ENCODE peak calls at places on chromosomes 13 and 19, in four cellular contexts. One of them, this sample, is unnamed. For H3K4me1, the result is how much of the 10 kb centered on the place peaks cover.

GRCh38 chr13:86585826-86586225 is 786.6 kb upstream of the SLITRK6 start:
- DNase-seq in ovary: no peak
- DNase-seq in heart left ventricle: no peak
- DNase-seq in naive thymus-derived CD4-positive, alpha-beta T cell: no peak
- DNase-seq in this sample: no peak

GRCh38 chr13:36847541-36848045 is 28.6 kb downstream of the RFXAP start:
- DNase-seq in ovary: no peak
- DNase-seq in heart left ventricle: no peak
- DNase-seq in naive thymus-derived CD4-positive, alpha-beta T cell: no peak
- DNase-seq in this sample: no peak

GRCh38 chr13:42832341-42833153 is 51.2 kb downstream of the FAM216B start:
- DNase-seq in ovary: peak
- DNase-seq in heart left ventricle: no peak
- DNase-seq in naive thymus-derived CD4-positive, alpha-beta T cell: no peak
- DNase-seq in this sample: no peak

GRCh38 chr19:18894254-18895037 is 1.5 kb downstream of the CERS1 start:
- DNase-seq in ovary: no peak
- DNase-seq in heart left ventricle: peak
- DNase-seq in naive thymus-derived CD4-positive, alpha-beta T cell: no peak
- DNase-seq in this sample: no peak

GRCh38 chr19:12646551-12646950 is 20.0 kb downstream of the MAN2B1 start:
- DNase-seq in ovary: no peak
- DNase-seq in heart left ventricle: no peak
- DNase-seq in naive thymus-derived CD4-positive, alpha-beta T cell: no peak
- DNase-seq in this sample: no peak

GRCh38 chr13:72221276-72221962 is 354.4 kb upstream of the DACH1 start:
- DNase-seq in ovary: no peak
- DNase-seq in heart left ventricle: no peak
- DNase-seq in naive thymus-derived CD4-positive, alpha-beta T cell: no peak
- DNase-seq in this sample: peak

GRCh38 chr19:780935-781334 is 16.3 kb upstream of the PTBP1 start:
- DNase-seq in ovary: no peak
- DNase-seq in heart left ventricle: no peak
- DNase-seq in naive thymus-derived CD4-positive, alpha-beta T cell: no peak
- DNase-seq in this sample: no peak

GRCh38 chr13:50928088-50928487 is 18.5 kb downstream of the RNASEH2B start:
- DNase-seq in ovary: no peak
- DNase-seq in heart left ventricle: no peak
- DNase-seq in naive thymus-derived CD4-positive, alpha-beta T cell: no peak
- DNase-seq in this sample: no peak

GRCh38 chr19:30339624-30340525 is 32.3 kb upstream of the ZNF536 start:
- DNase-seq in ovary: no peak
- DNase-seq in heart left ventricle: no peak
- DNase-seq in naive thymus-derived CD4-positive, alpha-beta T cell: no peak
- DNase-seq in this sample: peak
- H3K4me1 ChIP-seq in ovary: under half
- H3K4me1 ChIP-seq in heart left ventricle: under half
- H3K4me1 ChIP-seq in naive thymus-derived CD4-positive, alpha-beta T cell: under half
- H3K4me1 ChIP-seq in this sample: under half

GRCh38 chr13:104608280-104608679 is 1542.1 kb upstream of the SLC10A2 start:
- DNase-seq in ovary: no peak
- DNase-seq in heart left ventricle: no peak
- DNase-seq in naive thymus-derived CD4-positive, alpha-beta T cell: no peak
- DNase-seq in this sample: no peak
- H3K4me1 ChIP-seq in ovary: under half
- H3K4me1 ChIP-seq in heart left ventricle: under half
- H3K4me1 ChIP-seq in naive thymus-derived CD4-positive, alpha-beta T cell: under half
- H3K4me1 ChIP-seq in this sample: under half

DNA sequence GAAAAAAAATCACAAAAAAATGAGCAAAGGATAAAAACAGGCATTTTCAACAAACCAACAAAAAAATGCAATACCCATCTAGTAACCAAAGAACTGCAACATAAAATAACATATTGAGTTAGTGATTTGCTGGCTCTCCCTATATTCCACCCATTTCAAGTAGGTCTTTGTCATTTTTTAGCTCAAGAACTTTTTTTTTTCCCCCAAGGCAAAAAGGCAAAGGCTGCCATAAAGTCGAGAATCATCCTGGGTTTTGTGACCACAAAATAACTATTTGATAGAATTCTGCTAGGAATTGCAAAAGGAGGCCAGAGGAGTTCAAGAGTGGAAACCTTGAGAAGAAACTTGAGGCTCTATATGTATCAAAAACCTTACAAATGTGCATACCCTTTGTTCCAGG is 5.5 kb downstream of the SAFB2 start:
- DNase-seq in ovary: no peak
- DNase-seq in heart left ventricle: no peak
- DNase-seq in naive thymus-derived CD4-positive, alpha-beta T cell: no peak
- DNase-seq in this sample: no peak
- H3K4me1 ChIP-seq in ovary: under half
- H3K4me1 ChIP-seq in heart left ventricle: under half
- H3K4me1 ChIP-seq in naive thymus-derived CD4-positive, alpha-beta T cell: under half
- H3K4me1 ChIP-seq in this sample: under half

GRCh38 chr19:3188627-3189596 is 3.2 kb downstream of the NCLN start:
- DNase-seq in ovary: no peak
- DNase-seq in heart left ventricle: no peak
- DNase-seq in naive thymus-derived CD4-positive, alpha-beta T cell: no peak
- DNase-seq in this sample: no peak

GRCh38 chr19:3186891-3187661 is 1.3 kb downstream of the NCLN start:
- DNase-seq in ovary: no peak
- DNase-seq in heart left ventricle: no peak
- DNase-seq in naive thymus-derived CD4-positive, alpha-beta T cell: no peak
- DNase-seq in this sample: no peak

GRCh38 chr19:3186377-3186688 is 603 bp downstream of the NCLN start:
- DNase-seq in ovary: no peak
- DNase-seq in heart left ventricle: no peak
- DNase-seq in naive thymus-derived CD4-positive, alpha-beta T cell: no peak
- DNase-seq in this sample: no peak

GRCh38 chr19:3189702-3190469 is 4.2 kb downstream of the NCLN start:
- DNase-seq in ovary: no peak
- DNase-seq in heart left ventricle: no peak
- DNase-seq in naive thymus-derived CD4-positive, alpha-beta T cell: no peak
- DNase-seq in this sample: no peak

DNA sequence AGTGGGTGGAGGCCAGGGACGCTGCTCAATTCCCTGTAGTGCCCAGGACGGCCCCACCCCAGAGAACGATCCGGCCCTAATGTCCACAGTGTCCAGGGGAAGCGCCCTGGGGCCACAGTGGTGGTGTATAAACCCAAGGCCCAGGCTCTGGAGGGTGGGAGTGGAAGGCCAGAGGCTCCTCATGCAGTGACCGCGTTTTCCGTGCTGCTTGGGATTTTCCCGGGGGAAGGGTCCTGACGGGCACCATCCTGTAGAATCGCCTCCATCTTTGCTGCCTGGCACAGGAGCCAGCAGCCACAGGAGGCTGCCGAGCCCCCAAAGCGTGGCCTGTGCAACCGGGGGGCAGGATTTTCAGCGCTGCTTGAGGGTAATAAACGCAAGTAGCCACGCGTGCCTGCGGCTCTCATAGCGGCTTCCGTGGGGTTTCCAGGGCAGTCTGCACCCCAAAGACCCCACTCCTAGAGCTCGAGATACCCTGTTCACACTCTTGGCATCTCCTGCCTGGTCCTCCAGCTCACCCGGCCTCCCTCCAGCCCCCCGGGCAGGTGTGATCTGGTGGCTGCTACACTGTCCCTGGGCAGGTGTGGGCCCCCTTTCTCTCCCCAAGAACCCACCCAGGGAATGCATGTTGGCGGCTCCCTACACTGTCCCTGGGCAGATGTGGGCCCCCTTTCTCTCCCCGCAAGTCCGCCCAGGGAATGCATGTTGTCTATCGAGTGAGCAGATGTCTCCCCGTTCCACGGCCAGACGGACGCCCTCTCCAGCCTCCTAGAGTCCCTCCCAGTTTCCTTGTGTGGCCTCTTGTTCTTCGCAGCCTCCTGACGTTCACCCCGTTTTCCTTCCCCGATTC is 2.2 kb downstream of the NCLN start:
- DNase-seq in ovary: no peak
- DNase-seq in heart left ventricle: no peak
- DNase-seq in naive thymus-derived CD4-positive, alpha-beta T cell: no peak
- DNase-seq in this sample: no peak
- H3K4me1 ChIP-seq in ovary: under half
- H3K4me1 ChIP-seq in heart left ventricle: under half
- H3K4me1 ChIP-seq in naive thymus-derived CD4-positive, alpha-beta T cell: under half
- H3K4me1 ChIP-seq in this sample: under half

GRCh38 chr13:40609972-40610726 is 56.3 kb downstream of the FOXO1 start:
- DNase-seq in ovary: no peak
- DNase-seq in heart left ventricle: no peak
- DNase-seq in naive thymus-derived CD4-positive, alpha-beta T cell: no peak
- DNase-seq in this sample: no peak
- H3K4me1 ChIP-seq in ovary: under half
- H3K4me1 ChIP-seq in heart left ventricle: half or more
- H3K4me1 ChIP-seq in naive thymus-derived CD4-positive, alpha-beta T cell: half or more
- H3K4me1 ChIP-seq in this sample: half or more

GRCh38 chr19:27753622-27754021 is 1459.3 kb downstream of the UQCRFS1 start:
- DNase-seq in ovary: no peak
- DNase-seq in heart left ventricle: no peak
- DNase-seq in naive thymus-derived CD4-positive, alpha-beta T cell: no peak
- DNase-seq in this sample: no peak
- H3K4me1 ChIP-seq in ovary: under half
- H3K4me1 ChIP-seq in heart left ventricle: under half
- H3K4me1 ChIP-seq in naive thymus-derived CD4-positive, alpha-beta T cell: under half
- H3K4me1 ChIP-seq in this sample: under half

GRCh38 chr19:15337202-15337601 is 4.9 kb upstream of the BRD4 start:
- DNase-seq in ovary: no peak
- DNase-seq in heart left ventricle: no peak
- DNase-seq in naive thymus-derived CD4-positive, alpha-beta T cell: no peak
- DNase-seq in this sample: no peak

GRCh38 chr19:15330801-15331418 is 1.4 kb downstream of the BRD4 start:
- DNase-seq in ovary: no peak
- DNase-seq in heart left ventricle: no peak
- DNase-seq in naive thymus-derived CD4-positive, alpha-beta T cell: no peak
- DNase-seq in this sample: no peak

GRCh38 chr19:15328312-15328711 is 4.0 kb downstream of the BRD4 start:
- DNase-seq in ovary: no peak
- DNase-seq in heart left ventricle: no peak
- DNase-seq in naive thymus-derived CD4-positive, alpha-beta T cell: no peak
- DNase-seq in this sample: no peak

GRCh38 chr19:15332311-15332996 is at the start of gene BRD4:
- DNase-seq in ovary: peak
- DNase-seq in heart left ventricle: peak
- DNase-seq in naive thymus-derived CD4-positive, alpha-beta T cell: peak
- DNase-seq in this sample: peak

GRCh38 chr19:15331419-15332310 is 674 bp downstream of the BRD4 start:
- DNase-seq in ovary: peak
- DNase-seq in heart left ventricle: peak
- DNase-seq in naive thymus-derived CD4-positive, alpha-beta T cell: peak
- DNase-seq in this sample: peak
- H3K4me1 ChIP-seq in ovary: under half
- H3K4me1 ChIP-seq in heart left ventricle: half or more
- H3K4me1 ChIP-seq in naive thymus-derived CD4-positive, alpha-beta T cell: under half
- H3K4me1 ChIP-seq in this sample: half or more

GRCh38 chr19:10768369-10768768 is 50.5 kb downstream of the DNM2 start:
- DNase-seq in ovary: no peak
- DNase-seq in heart left ventricle: no peak
- DNase-seq in naive thymus-derived CD4-positive, alpha-beta T cell: no peak
- DNase-seq in this sample: no peak
- H3K4me1 ChIP-seq in ovary: under half
- H3K4me1 ChIP-seq in heart left ventricle: half or more
- H3K4me1 ChIP-seq in naive thymus-derived CD4-positive, alpha-beta T cell: under half
- H3K4me1 ChIP-seq in this sample: under half

GRCh38 chr13:23613971-23614370 is 43.8 kb downstream of the TNFRSF19 start:
- DNase-seq in ovary: no peak
- DNase-seq in heart left ventricle: no peak
- DNase-seq in naive thymus-derived CD4-positive, alpha-beta T cell: no peak
- DNase-seq in this sample: no peak

GRCh38 chr13:23617551-23618014 is 47.4 kb downstream of the TNFRSF19 start:
- DNase-seq in ovary: no peak
- DNase-seq in heart left ventricle: no peak
- DNase-seq in naive thymus-derived CD4-positive, alpha-beta T cell: no peak
- DNase-seq in this sample: no peak

GRCh38 chr13:23615677-23616076 is 45.5 kb downstream of the TNFRSF19 start:
- DNase-seq in ovary: no peak
- DNase-seq in heart left ventricle: no peak
- DNase-seq in naive thymus-derived CD4-positive, alpha-beta T cell: no peak
- DNase-seq in this sample: no peak

GRCh38 chr13:23618341-23618740 is 48.1 kb downstream of the TNFRSF19 start:
- DNase-seq in ovary: no peak
- DNase-seq in heart left ventricle: no peak
- DNase-seq in naive thymus-derived CD4-positive, alpha-beta T cell: no peak
- DNase-seq in this sample: no peak

GRCh38 chr13:23616228-23616627 is 46.0 kb downstream of the TNFRSF19 start:
- DNase-seq in ovary: no peak
- DNase-seq in heart left ventricle: no peak
- DNase-seq in naive thymus-derived CD4-positive, alpha-beta T cell: no peak
- DNase-seq in this sample: no peak
- H3K4me1 ChIP-seq in ovary: under half
- H3K4me1 ChIP-seq in heart left ventricle: under half
- H3K4me1 ChIP-seq in naive thymus-derived CD4-positive, alpha-beta T cell: under half
- H3K4me1 ChIP-seq in this sample: under half

This sample was measured in psoas muscle.